ENCODE peak calls at places on chromosomes 3 and 15, in ten cellular contexts. One of them, this sample, is unnamed.

GRCh38 chr3:6168242-6168641 is 692.7 kb upstream of the GRM7 start:
- DNase-seq in naive thymus-derived CD4-positive, alpha-beta T cell: no peak
- DNase-seq in transverse colon: no peak
- DNase-seq in RWPE2: no peak
- DNase-seq in PC-3: no peak
- DNase-seq in thyroid gland: no peak
- DNase-seq in CD4-positive, CD25-positive, alpha-beta regulatory T cell: no peak
- DNase-seq in K562: no peak
- DNase-seq in psoas muscle: no peak
- DNase-seq in fibroblast of lung: no peak
- DNase-seq in this sample: no peak

GRCh38 chr3:5494913-5495519 is 307.5 kb downstream of the EDEM1 start:
- DNase-seq in naive thymus-derived CD4-positive, alpha-beta T cell: no peak
- DNase-seq in transverse colon: no peak
- DNase-seq in RWPE2: no peak
- DNase-seq in thyroid gland: no peak
- DNase-seq in K562: no peak
- DNase-seq in psoas muscle: no peak
- DNase-seq in PC-3: no peak
- DNase-seq in CD4-positive, CD25-positive, alpha-beta regulatory T cell: no peak
- DNase-seq in fibroblast of lung: no peak
- DNase-seq in this sample: no peak

GRCh38 chr15:80991446-80991845 is 1.8 kb upstream of the MESD start:
- DNase-seq in transverse colon: peak
- DNase-seq in RWPE2: no peak
- DNase-seq in fibroblast of lung: peak
- DNase-seq in psoas muscle: peak
- DNase-seq in naive thymus-derived CD4-positive, alpha-beta T cell: peak
- DNase-seq in thyroid gland: no peak
- DNase-seq in PC-3: peak
- DNase-seq in CD4-positive, CD25-positive, alpha-beta regulatory T cell: peak
- DNase-seq in K562: peak
- DNase-seq in this sample: peak

GRCh38 chr15:41911691-41912345 is 18.0 kb upstream of the SPTBN5 start:
- DNase-seq in CD4-positive, CD25-positive, alpha-beta regulatory T cell: no peak
- DNase-seq in K562: no peak
- DNase-seq in PC-3: no peak
- DNase-seq in thyroid gland: no peak
- DNase-seq in psoas muscle: no peak
- DNase-seq in transverse colon: no peak
- DNase-seq in naive thymus-derived CD4-positive, alpha-beta T cell: no peak
- DNase-seq in RWPE2: no peak
- DNase-seq in fibroblast of lung: no peak
- DNase-seq in this sample: peak

GRCh38 chr3:30724863-30725262 is 118.5 kb downstream of the TGFBR2 start:
- DNase-seq in transverse colon: no peak
- DNase-seq in thyroid gland: no peak
- DNase-seq in K562: no peak
- DNase-seq in fibroblast of lung: no peak
- DNase-seq in RWPE2: no peak
- DNase-seq in PC-3: no peak
- DNase-seq in CD4-positive, CD25-positive, alpha-beta regulatory T cell: no peak
- DNase-seq in psoas muscle: no peak
- DNase-seq in naive thymus-derived CD4-positive, alpha-beta T cell: no peak
- DNase-seq in this sample: no peak

GRCh38 chr15:90358124-90359033 is 6.3 kb downstream of the ZNF774 start:
- DNase-seq in PC-3: peak
- DNase-seq in K562: no peak
- DNase-seq in transverse colon: peak
- DNase-seq in psoas muscle: no peak
- DNase-seq in fibroblast of lung: peak
- DNase-seq in RWPE2: no peak
- DNase-seq in CD4-positive, CD25-positive, alpha-beta regulatory T cell: no peak
- DNase-seq in naive thymus-derived CD4-positive, alpha-beta T cell: no peak
- DNase-seq in thyroid gland: no peak
- DNase-seq in this sample: no peak

GRCh38 chr15:29449136-29449535 is 179.5 kb upstream of the NSMCE3 start:
- DNase-seq in naive thymus-derived CD4-positive, alpha-beta T cell: no peak
- DNase-seq in CD4-positive, CD25-positive, alpha-beta regulatory T cell: no peak
- DNase-seq in fibroblast of lung: no peak
- DNase-seq in K562: no peak
- DNase-seq in RWPE2: peak
- DNase-seq in PC-3: peak
- DNase-seq in thyroid gland: peak
- DNase-seq in psoas muscle: no peak
- DNase-seq in transverse colon: no peak
- DNase-seq in this sample: no peak

GRCh38 chr3:4721511-4721911 is 228.4 kb downstream of the ITPR1 start:
- DNase-seq in RWPE2: no peak
- DNase-seq in transverse colon: no peak
- DNase-seq in naive thymus-derived CD4-positive, alpha-beta T cell: no peak
- DNase-seq in fibroblast of lung: peak
- DNase-seq in CD4-positive, CD25-positive, alpha-beta regulatory T cell: no peak
- DNase-seq in psoas muscle: no peak
- DNase-seq in thyroid gland: no peak
- DNase-seq in K562: no peak
- DNase-seq in PC-3: peak
- DNase-seq in this sample: no peak

GRCh38 chr15:92780816-92781215 is 119.3 kb upstream of the CHD2 start:
- DNase-seq in transverse colon: no peak
- DNase-seq in PC-3: no peak
- DNase-seq in CD4-positive, CD25-positive, alpha-beta regulatory T cell: no peak
- DNase-seq in K562: no peak
- DNase-seq in fibroblast of lung: no peak
- DNase-seq in psoas muscle: no peak
- DNase-seq in thyroid gland: no peak
- DNase-seq in naive thymus-derived CD4-positive, alpha-beta T cell: no peak
- DNase-seq in RWPE2: no peak
- DNase-seq in this sample: no peak

GRCh38 chr15:70494529-70494860 is 268.9 kb downstream of the UACA start:
- DNase-seq in thyroid gland: no peak
- DNase-seq in transverse colon: no peak
- DNase-seq in fibroblast of lung: no peak
- DNase-seq in CD4-positive, CD25-positive, alpha-beta regulatory T cell: no peak
- DNase-seq in RWPE2: no peak
- DNase-seq in PC-3: no peak
- DNase-seq in psoas muscle: no peak
- DNase-seq in naive thymus-derived CD4-positive, alpha-beta T cell: no peak
- DNase-seq in K562: no peak
- DNase-seq in this sample: no peak

GRCh38 chr3:8278448-8278847 is 223.2 kb upstream of the LMCD1 start:
- DNase-seq in psoas muscle: no peak
- DNase-seq in fibroblast of lung: no peak
- DNase-seq in RWPE2: no peak
- DNase-seq in naive thymus-derived CD4-positive, alpha-beta T cell: no peak
- DNase-seq in K562: no peak
- DNase-seq in CD4-positive, CD25-positive, alpha-beta regulatory T cell: no peak
- DNase-seq in transverse colon: no peak
- DNase-seq in thyroid gland: no peak
- DNase-seq in PC-3: peak
- DNase-seq in this sample: no peak

GRCh38 chr15:85858586-85859375 is 64.1 kb upstream of the KLHL25 start:
- DNase-seq in thyroid gland: peak
- DNase-seq in RWPE2: no peak
- DNase-seq in fibroblast of lung: peak
- DNase-seq in naive thymus-derived CD4-positive, alpha-beta T cell: peak
- DNase-seq in psoas muscle: peak
- DNase-seq in K562: peak
- DNase-seq in PC-3: peak
- DNase-seq in transverse colon: peak
- DNase-seq in CD4-positive, CD25-positive, alpha-beta regulatory T cell: peak
- DNase-seq in this sample: peak

GRCh38 chr15:83422090-83422489 is 25.1 kb upstream of the SH3GL3 start:
- DNase-seq in CD4-positive, CD25-positive, alpha-beta regulatory T cell: no peak
- DNase-seq in fibroblast of lung: no peak
- DNase-seq in naive thymus-derived CD4-positive, alpha-beta T cell: no peak
- DNase-seq in PC-3: no peak
- DNase-seq in transverse colon: no peak
- DNase-seq in K562: no peak
- DNase-seq in RWPE2: no peak
- DNase-seq in thyroid gland: no peak
- DNase-seq in psoas muscle: no peak
- DNase-seq in this sample: no peak

GRCh38 chr15:85606721-85607120 is 188.0 kb downstream of the KLHL25 start:
- DNase-seq in PC-3: no peak
- DNase-seq in RWPE2: no peak
- DNase-seq in transverse colon: no peak
- DNase-seq in psoas muscle: no peak
- DNase-seq in thyroid gland: peak
- DNase-seq in CD4-positive, CD25-positive, alpha-beta regulatory T cell: no peak
- DNase-seq in naive thymus-derived CD4-positive, alpha-beta T cell: no peak
- DNase-seq in fibroblast of lung: no peak
- DNase-seq in K562: no peak
- DNase-seq in this sample: no peak

DNA sequence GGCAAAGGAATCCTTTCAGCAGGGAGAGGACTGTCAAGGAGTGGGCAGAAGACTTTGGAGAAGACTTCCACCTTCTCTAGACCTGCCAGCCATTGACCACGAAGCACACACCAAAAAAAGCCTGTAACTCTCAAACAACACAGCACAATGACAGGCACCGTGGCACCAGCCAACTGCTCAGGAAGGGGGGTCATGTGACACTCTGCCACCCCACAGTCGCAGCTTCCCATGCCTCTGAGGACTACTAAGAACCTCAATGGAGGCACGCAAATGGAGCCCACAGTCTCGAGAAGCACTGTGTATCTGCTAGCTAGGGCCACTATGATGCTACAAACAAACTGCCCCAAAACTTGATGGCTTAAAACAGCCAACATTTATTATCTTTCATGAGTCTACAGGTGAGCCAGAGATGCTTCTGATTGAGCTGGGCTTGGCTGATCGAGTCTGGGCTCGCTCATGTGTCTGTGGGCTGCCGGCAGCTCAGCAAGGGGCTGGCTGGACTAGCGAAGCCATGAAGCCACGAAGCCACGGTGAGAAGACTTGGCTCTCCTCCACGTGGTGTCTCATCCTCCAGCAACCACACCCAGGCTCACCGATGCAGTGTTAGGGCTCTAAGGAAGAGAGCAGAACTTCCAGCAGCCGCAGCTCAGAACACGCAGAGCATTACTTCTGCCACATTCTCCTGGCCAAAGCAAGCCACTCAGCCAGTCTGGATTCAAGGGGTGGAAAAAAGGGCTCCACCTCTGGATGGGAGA is 171.6 kb upstream of the IQSEC1 start:
- DNase-seq in thyroid gland: no peak
- DNase-seq in RWPE2: no peak
- DNase-seq in K562: no peak
- DNase-seq in naive thymus-derived CD4-positive, alpha-beta T cell: no peak
- DNase-seq in psoas muscle: no peak
- DNase-seq in transverse colon: no peak
- DNase-seq in PC-3: peak
- DNase-seq in fibroblast of lung: peak
- DNase-seq in CD4-positive, CD25-positive, alpha-beta regulatory T cell: no peak
- DNase-seq in this sample: no peak
- H3K27ac ChIP-seq in thyroid gland: no peak
- H3K27ac ChIP-seq in RWPE2: peak
- H3K27ac ChIP-seq in K562: no peak
- H3K27ac ChIP-seq in naive thymus-derived CD4-positive, alpha-beta T cell: no peak
- H3K27ac ChIP-seq in psoas muscle: no peak
- H3K27ac ChIP-seq in transverse colon: no peak
- H3K27ac ChIP-seq in PC-3: no peak
- H3K27ac ChIP-seq in fibroblast of lung: no peak
- H3K27ac ChIP-seq in CD4-positive, CD25-positive, alpha-beta regulatory T cell: no peak
- H3K27ac ChIP-seq in this sample: no peak

GRCh38 chr15:64412216-64412615 is 24.6 kb downstream of the TRIP4 start:
- DNase-seq in RWPE2: no peak
- DNase-seq in fibroblast of lung: no peak
- DNase-seq in CD4-positive, CD25-positive, alpha-beta regulatory T cell: no peak
- DNase-seq in K562: no peak
- DNase-seq in psoas muscle: no peak
- DNase-seq in PC-3: no peak
- DNase-seq in naive thymus-derived CD4-positive, alpha-beta T cell: no peak
- DNase-seq in thyroid gland: no peak
- DNase-seq in transverse colon: no peak
- DNase-seq in this sample: no peak
- H3K27ac ChIP-seq in RWPE2: peak
- H3K27ac ChIP-seq in fibroblast of lung: no peak
- H3K27ac ChIP-seq in CD4-positive, CD25-positive, alpha-beta regulatory T cell: no peak
- H3K27ac ChIP-seq in K562: no peak
- H3K27ac ChIP-seq in psoas muscle: no peak
- H3K27ac ChIP-seq in PC-3: no peak
- H3K27ac ChIP-seq in naive thymus-derived CD4-positive, alpha-beta T cell: no peak
- H3K27ac ChIP-seq in thyroid gland: no peak
- H3K27ac ChIP-seq in transverse colon: no peak
- H3K27ac ChIP-seq in this sample: no peak

GRCh38 chr15:57158997-57159668 is 217.2 kb upstream of the CGNL1 start:
- DNase-seq in psoas muscle: no peak
- DNase-seq in thyroid gland: no peak
- DNase-seq in K562: no peak
- DNase-seq in transverse colon: no peak
- DNase-seq in RWPE2: no peak
- DNase-seq in naive thymus-derived CD4-positive, alpha-beta T cell: no peak
- DNase-seq in PC-3: peak
- DNase-seq in CD4-positive, CD25-positive, alpha-beta regulatory T cell: no peak
- DNase-seq in fibroblast of lung: no peak
- DNase-seq in this sample: no peak

GRCh38 chr15:57153140-57153539 is 223.2 kb upstream of the CGNL1 start:
- DNase-seq in fibroblast of lung: peak
- DNase-seq in naive thymus-derived CD4-positive, alpha-beta T cell: no peak
- DNase-seq in transverse colon: no peak
- DNase-seq in K562: no peak
- DNase-seq in PC-3: peak
- DNase-seq in CD4-positive, CD25-positive, alpha-beta regulatory T cell: peak
- DNase-seq in RWPE2: no peak
- DNase-seq in psoas muscle: no peak
- DNase-seq in thyroid gland: no peak
- DNase-seq in this sample: peak

GRCh38 chr15:57159767-57160166 is 216.5 kb upstream of the CGNL1 start:
- DNase-seq in PC-3: no peak
- DNase-seq in CD4-positive, CD25-positive, alpha-beta regulatory T cell: no peak
- DNase-seq in RWPE2: no peak
- DNase-seq in K562: no peak
- DNase-seq in naive thymus-derived CD4-positive, alpha-beta T cell: no peak
- DNase-seq in thyroid gland: no peak
- DNase-seq in transverse colon: no peak
- DNase-seq in psoas muscle: no peak
- DNase-seq in fibroblast of lung: no peak
- DNase-seq in this sample: no peak

GRCh38 chr15:57158589-57158988 is 217.7 kb upstream of the CGNL1 start:
- DNase-seq in transverse colon: no peak
- DNase-seq in CD4-positive, CD25-positive, alpha-beta regulatory T cell: no peak
- DNase-seq in RWPE2: no peak
- DNase-seq in thyroid gland: no peak
- DNase-seq in naive thymus-derived CD4-positive, alpha-beta T cell: no peak
- DNase-seq in psoas muscle: no peak
- DNase-seq in PC-3: peak
- DNase-seq in K562: no peak
- DNase-seq in fibroblast of lung: peak
- DNase-seq in this sample: no peak

GRCh38 chr15:57156210-57156887 is 220.0 kb upstream of the CGNL1 start:
- DNase-seq in PC-3: no peak
- DNase-seq in RWPE2: no peak
- DNase-seq in K562: no peak
- DNase-seq in CD4-positive, CD25-positive, alpha-beta regulatory T cell: no peak
- DNase-seq in psoas muscle: no peak
- DNase-seq in fibroblast of lung: peak
- DNase-seq in transverse colon: no peak
- DNase-seq in naive thymus-derived CD4-positive, alpha-beta T cell: no peak
- DNase-seq in thyroid gland: no peak
- DNase-seq in this sample: no peak
- H3K27ac ChIP-seq in PC-3: no peak
- H3K27ac ChIP-seq in RWPE2: no peak
- H3K27ac ChIP-seq in K562: no peak
- H3K27ac ChIP-seq in CD4-positive, CD25-positive, alpha-beta regulatory T cell: no peak
- H3K27ac ChIP-seq in psoas muscle: peak
- H3K27ac ChIP-seq in fibroblast of lung: no peak
- H3K27ac ChIP-seq in transverse colon: no peak
- H3K27ac ChIP-seq in naive thymus-derived CD4-positive, alpha-beta T cell: no peak
- H3K27ac ChIP-seq in thyroid gland: no peak
- H3K27ac ChIP-seq in this sample: no peak

GRCh38 chr3:183540501-183541234 is 14.8 kb downstream of the KLHL6 start:
- DNase-seq in PC-3: no peak
- DNase-seq in psoas muscle: no peak
- DNase-seq in transverse colon: peak
- DNase-seq in RWPE2: no peak
- DNase-seq in naive thymus-derived CD4-positive, alpha-beta T cell: no peak
- DNase-seq in thyroid gland: no peak
- DNase-seq in K562: no peak
- DNase-seq in CD4-positive, CD25-positive, alpha-beta regulatory T cell: no peak
- DNase-seq in fibroblast of lung: no peak
- DNase-seq in this sample: peak
- H3K27ac ChIP-seq in PC-3: no peak
- H3K27ac ChIP-seq in psoas muscle: no peak
- H3K27ac ChIP-seq in transverse colon: peak
- H3K27ac ChIP-seq in RWPE2: no peak
- H3K27ac ChIP-seq in naive thymus-derived CD4-positive, alpha-beta T cell: no peak
- H3K27ac ChIP-seq in thyroid gland: no peak
- H3K27ac ChIP-seq in K562: no peak
- H3K27ac ChIP-seq in CD4-positive, CD25-positive, alpha-beta regulatory T cell: no peak
- H3K27ac ChIP-seq in fibroblast of lung: no peak
- H3K27ac ChIP-seq in this sample: no peak